ENCODE peak calls at places on chromosomes 12 and 14, in four cellular contexts. A, S, E and U are unnamed samples.

GRCh38 chr12:92602476-92602875 is 100.3 kb upstream of the PLEKHG7 start:
- DNase-seq in A (no peak), S (no peak), E (no peak), U (no peak)

GRCh38 chr12:108611884-108612415 is 14.1 kb upstream of the TMEM119 start:
- DNase-seq in A (peak), S (peak), E (peak), U (no peak)

GRCh38 chr12:47767197-47767724 is 5.8 kb upstream of the SLC48A1 start:
- DNase-seq in A (peak), S (peak), E (peak), U (peak)

GRCh38 chr14:99289394-99290189 is 17.6 kb upstream of the BCL11B start:
- DNase-seq in A (no peak), S (no peak), E (no peak), U (no peak)

GRCh38 chr12:70364695-70365397 is 1.2 kb upstream of the KCNMB4 start:
- DNase-seq in A (no peak), S (no peak), E (no peak), U (no peak)

GRCh38 chr12:53327435-53328042 is 6.1 kb upstream of the AAAS start:
- DNase-seq in A (no peak), S (no peak), E (no peak), U (no peak)

GRCh38 chr14:69852897-69853296 is 26.3 kb upstream of the SMOC1 start:
- DNase-seq in A (no peak), S (no peak), E (no peak), U (no peak)

GRCh38 chr14:26636571-26636970 is 38.7 kb upstream of the NOVA1 start:
- DNase-seq in A (no peak), S (no peak), E (no peak), U (no peak)

GRCh38 chr12:121803861-121804416 is at the start of gene SETD1B:
- DNase-seq in A (no peak), S (no peak), E (peak), U (peak)

GRCh38 chr12:100901266-100901665 is 106.7 kb downstream of the ANO4 start:
- DNase-seq in A (no peak), S (no peak), E (no peak), U (no peak)

GRCh38 chr12:41777064-41777790 is 367.4 kb downstream of the GXYLT1 start:
- DNase-seq in A (no peak), S (no peak), E (no peak), U (no peak)

GRCh38 chr12:34399631-34400422 is 377.5 kb downstream of the ALG10 start:
- DNase-seq in A (no peak), S (no peak), E (no peak), U (peak)

GRCh38 chr14:68279437-68279720 is 459.8 kb downstream of the RAD51B start:
- DNase-seq in A (no peak), S (no peak), E (no peak), U (no peak)

GRCh38 chr12:96510306-96510764 is 21.0 kb downstream of the CFAP54 start:
- DNase-seq in A (no peak), S (no peak), E (no peak), U (no peak)

GRCh38 chr14:74257078-74257987 is 18.1 kb downstream of the VSX2 start:
- DNase-seq in A (peak), S (no peak), E (peak), U (peak)

GRCh38 chr12:89932950-89933349 is 224.3 kb upstream of the ATP2B1 start:
- DNase-seq in A (no peak), S (no peak), E (no peak), U (no peak)

GRCh38 chr12:52171950-52172512 is 19.8 kb downstream of the KRT80 start:
- DNase-seq in A (no peak), S (no peak), E (no peak), U (no peak)

GRCh38 chr14:96501383-96501745 is 818 bp upstream of the PAPOLA start:
- DNase-seq in A (no peak), S (no peak), E (peak), U (no peak)

GRCh38 chr14:24403294-24404013 is 4.7 kb downstream of the NYNRIN start:
- DNase-seq in A (no peak), S (no peak), E (no peak), U (no peak)

GRCh38 chr14:104247336-104248202 is 109.2 kb downstream of the KIF26A start:
- DNase-seq in A (no peak), S (no peak), E (no peak), U (peak)

GRCh38 chr12:47808049-47808448 is 11.7 kb downstream of the HDAC7 start:
- DNase-seq in A (peak), S (no peak), E (peak), U (peak)

GRCh38 chr14:93976477-93977057 is at the start of gene ASB2:
- DNase-seq in A (no peak), S (no peak), E (no peak), U (no peak)

GRCh38 chr12:116140559-116140958 is 136.9 kb downstream of the MED13L start:
- DNase-seq in A (no peak), S (no peak), E (no peak), U (no peak)

GRCh38 chr14:50530358-50530757 is 2.0 kb downstream of the MAP4K5 start:
- DNase-seq in A (no peak), S (no peak), E (no peak), U (no peak)

GRCh38 chr12:96196781-96197180 is 2.6 kb downstream of the ELK3 start:
- DNase-seq in A (no peak), S (no peak), E (no peak), U (no peak)

GRCh38 chr14:24054646-24055045 is 2.8 kb downstream of the CARMIL3 start:
- DNase-seq in A (no peak), S (no peak), E (no peak), U (no peak)

GRCh38 chr12:90854136-90854689 is 100.8 kb downstream of the CCER1 start:
- DNase-seq in A (no peak), S (peak), E (no peak), U (no peak)

GRCh38 chr14:90439874-90440442 is 43.1 kb downstream of the CALM1 start:
- DNase-seq in A (no peak), S (no peak), E (no peak), U (no peak)

GRCh38 chr14:92160619-92161018 is 38.9 kb downstream of the CPSF2 start:
- DNase-seq in A (no peak), S (no peak), E (no peak), U (no peak)

GRCh38 chr12:19058235-19059021 is 71.1 kb upstream of the PLEKHA5 start:
- DNase-seq in A (no peak), S (no peak), E (no peak), U (no peak)

GRCh38 chr12:3014641-3015040 is 55.4 kb downstream of the TEAD4 start:
- DNase-seq in A (no peak), S (no peak), E (no peak), U (no peak)

GRCh38 chr12:12705833-12706520 is 10.0 kb upstream of the GPR19 start:
- DNase-seq in A (peak), S (no peak), E (peak), U (no peak)

GRCh38 chr14:49898485-49898884 is 5.6 kb downstream of the ARF6 start:
- DNase-seq in A (no peak), S (no peak), E (no peak), U (no peak)

GRCh38 chr14:75083271-75083670 is 13.8 kb downstream of the ZC2HC1C start:
- DNase-seq in A (no peak), S (no peak), E (no peak), U (no peak)

GRCh38 chr12:22231836-22232235 is 102.7 kb downstream of the ST8SIA1 start:
- DNase-seq in A (no peak), S (no peak), E (no peak), U (no peak)
- TF ChIP-seq CTCF in A (no peak), S (peak), E (no peak), U (no peak)

GRCh38 chr12:17802657-17803641 is 287.0 kb downstream of the RERGL start:
- DNase-seq in A (no peak), S (no peak), E (no peak), U (no peak)
- TF ChIP-seq CTCF in A (no peak), S (no peak), E (no peak), U (no peak)

GRCh38 chr14:36649872-36650650 is 11.6 kb upstream of the PAX9 start:
- DNase-seq in A (no peak), S (no peak), E (no peak), U (no peak)
- TF ChIP-seq CTCF in A (no peak), S (no peak), E (no peak), U (no peak)

GRCh38 chr14:22995889-22996611 is 13.7 kb upstream of the AJUBA start:
- DNase-seq in A (no peak), S (no peak), E (no peak), U (no peak)
- TF ChIP-seq CTCF in A (no peak), S (no peak), E (no peak), U (no peak)

GRCh38 chr14:55874785-55875184 is 243.4 kb upstream of the PELI2 start:
- DNase-seq in A (no peak), S (no peak), E (no peak), U (no peak)
- TF ChIP-seq CTCF in A (no peak), S (no peak), E (no peak), U (no peak)

DNA sequence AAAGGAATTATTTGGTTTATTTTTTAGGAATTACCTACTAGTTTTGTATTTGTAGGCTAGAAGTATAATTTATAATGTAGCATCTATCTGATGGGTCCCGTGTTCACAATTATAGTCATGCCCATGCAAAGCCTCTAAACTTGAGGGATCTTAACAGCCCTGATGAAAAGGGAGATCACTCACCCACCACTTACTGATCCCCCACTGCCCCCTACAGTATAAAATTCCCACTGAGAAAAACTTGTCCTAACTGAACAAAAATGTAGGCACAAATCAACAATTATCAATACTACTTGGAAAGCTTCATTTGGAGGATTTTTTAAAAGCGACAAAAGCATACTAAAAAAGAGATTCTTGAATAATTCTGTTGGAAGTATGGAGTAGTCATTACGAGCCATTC is 21.0 kb downstream of the WIF1 start:
- DNase-seq in A (no peak), S (no peak), E (no peak), U (no peak)
- TF ChIP-seq CTCF in A (no peak), S (peak), E (no peak), U (no peak)

GRCh38 chr14:64684091-64684490 is 20.1 kb upstream of the PLEKHG3 start:
- DNase-seq in A (no peak), S (no peak), E (no peak), U (no peak)

GRCh38 chr14:64682173-64682710 is 22.0 kb upstream of the PLEKHG3 start:
- DNase-seq in A (no peak), S (no peak), E (no peak), U (peak)

GRCh38 chr14:64682843-64683242 is 21.4 kb upstream of the PLEKHG3 start:
- DNase-seq in A (no peak), S (no peak), E (no peak), U (no peak)

GRCh38 chr14:64685364-64686130 is 18.7 kb upstream of the PLEKHG3 start:
- DNase-seq in A (no peak), S (no peak), E (no peak), U (no peak)

DNA sequence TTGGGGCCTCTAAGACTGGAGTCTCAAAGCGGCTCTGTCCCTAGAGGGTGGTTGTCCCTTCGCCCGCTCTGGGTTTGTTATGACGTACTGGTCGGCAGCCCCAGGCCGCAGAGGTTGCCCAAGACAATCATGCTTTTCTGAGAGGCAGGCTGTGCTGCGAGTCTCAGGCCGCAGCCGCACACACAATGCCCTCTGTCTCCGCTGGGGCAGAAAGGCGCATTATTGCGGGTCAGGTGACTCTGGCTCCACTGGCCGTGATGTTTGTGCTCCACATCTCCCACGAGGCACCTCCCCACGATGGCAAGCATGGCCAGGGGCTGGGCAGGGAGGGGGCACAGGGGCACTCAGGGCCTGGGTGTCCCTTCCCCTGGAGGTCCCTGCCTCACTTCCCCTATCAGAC is 21.0 kb upstream of the PLEKHG3 start:
- DNase-seq in A (no peak), S (no peak), E (no peak), U (no peak)
- TF ChIP-seq CTCF in A (no peak), S (no peak), E (no peak), U (no peak)

GRCh38 chr14:88792572-88793258 is at the start of gene EML5:
- DNase-seq in A (peak), S (peak), E (peak), U (peak)
- TF ChIP-seq CTCF in A (peak), S (peak), E (peak), U (peak)

GRCh38 chr14:44759263-44759662 is 202.5 kb downstream of the KLHL28 start:
- DNase-seq in A (no peak), S (no peak), E (no peak), U (no peak)

DNA sequence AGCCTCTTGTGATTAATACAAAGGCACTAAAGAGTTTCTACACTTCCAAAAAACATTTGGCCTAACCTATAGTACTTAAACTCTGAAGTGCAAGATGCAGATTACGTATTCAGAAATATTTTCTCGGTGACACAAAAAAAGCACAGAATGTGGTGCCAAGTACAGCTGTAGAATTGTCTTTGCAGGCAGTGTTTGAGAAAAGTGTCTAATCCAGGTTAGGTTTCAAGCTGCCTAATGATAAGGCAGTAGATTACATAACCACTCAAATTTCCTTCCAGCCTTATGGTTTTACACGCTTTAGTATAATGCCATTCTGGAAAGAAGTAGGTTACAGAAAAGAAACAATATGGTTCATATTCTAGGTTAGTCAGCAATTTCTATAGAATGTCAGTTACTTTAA is 205.2 kb downstream of the KLHL28 start:
- DNase-seq in A (no peak), S (no peak), E (no peak), U (no peak)
- TF ChIP-seq CTCF in A (no peak), S (no peak), E (no peak), U (no peak)

GRCh38 chr14:82113710-82114109 is 580.1 kb upstream of the SEL1L start:
- DNase-seq in A (no peak), S (no peak), E (no peak), U (no peak)
- TF ChIP-seq CTCF in A (no peak), S (no peak), E (no peak), U (no peak)